ENCODE peak calls at places on chromosomes 11 and 22, in five cellular contexts. T is stimulated activated CD4-positive, alpha-beta T cell treated with anti-CD3 and anti-CD28 coated beads, Interleukin-12 subunit alpha, Interleukin-12 subunit beta, amount 100 ng/mL, for 48 hours; U is Right ventricle myocardium superior; O is activated gamma-delta T cell; B is NCI-H1092. I is an unnamed sample.
A peak's percentile ranks its signal among the peaks of the same experiment; 100 is the strongest.

GRCh38 chr11:117199061-117199915 is at the start of gene TAGLN:
- DNase-seq in U (peak; percentile 86), B (no peak), O (no peak), T (no peak), I (no peak)

GRCh38 chr11:118618115-118618990 is 10.9 kb downstream of the PHLDB1 start:
- DNase-seq in T (no peak), B (no peak), U (peak; percentile 83), O (no peak), I (no peak)

GRCh38 chr11:2781413-2782274 is 81.8 kb upstream of the KCNQ1OT1 start:
- DNase-seq in T (no peak), O (no peak), U (peak; percentile 29), B (no peak), I (no peak)

GRCh38 chr11:18259259-18259658 is 6.8 kb upstream of the SAA1 start:
- DNase-seq in O (no peak), T (no peak), B (no peak), U (no peak), I (no peak)

GRCh38 chr22:50218153-50218995 is 17.6 kb downstream of the SELENOO start:
- DNase-seq in T (no peak), U (peak; percentile 53), O (no peak), B (no peak), I (no peak)

GRCh38 chr11:15180212-15180814 is 65.6 kb downstream of the INSC start:
- DNase-seq in U (no peak), O (no peak), T (no peak), B (no peak), I (no peak)

GRCh38 chr11:130070109-130070828 is 575 bp downstream of the APLP2 start:
- DNase-seq in O (peak; percentile 45), B (peak; percentile 49), T (peak; percentile 31), U (peak; percentile 61), I (peak; percentile 14)

GRCh38 chr22:50072167-50072555 is 13.1 kb downstream of the MLC1 start:
- DNase-seq in B (no peak), O (no peak), U (peak; percentile 9), T (no peak), I (no peak)

GRCh38 chr11:109869536-109869935 is 223.7 kb upstream of the ZC3H12C start:
- DNase-seq in B (no peak), T (no peak), O (no peak), U (no peak), I (no peak)

GRCh38 chr11:45796461-45796861 is 8.5 kb upstream of the SLC35C1 start:
- DNase-seq in B (no peak), O (no peak), U (no peak), T (no peak), I (no peak)

GRCh38 chr22:29043906-29044575 is 17.6 kb downstream of the C22orf31 start:
- DNase-seq in U (no peak), O (no peak), T (no peak), B (no peak), I (no peak)

GRCh38 chr11:74134661-74135515 is 35.9 kb downstream of the C2CD3 start:
- DNase-seq in U (no peak), B (no peak), O (no peak), T (no peak), I (no peak)